ENCODE peak calls at places on chromosome 17, in seven cellular contexts. Y, W, G, P, H, U and E are unnamed samples.

GRCh38 chr17:549197-550040 is 165.2 kb downstream of the VPS53 start:
- DNase-seq in G (no peak), Y (no peak), W (peak; percentile 65), P (no peak), U (no peak), H (no peak), E (no peak)

GRCh38 chr17:82976982-82977488 is 102.4 kb upstream of the METRNL start:
- DNase-seq in U (no peak), H (no peak), P (no peak), W (no peak), G (no peak), Y (no peak), E (no peak)

GRCh38 chr17:37478187-37478586 is 11.5 kb upstream of the DUSP14 start:
- DNase-seq in Y (no peak), G (no peak), U (no peak), P (no peak), W (peak; percentile 66), H (no peak), E (no peak)

GRCh38 chr17:72542317-72542716 is 421.5 kb downstream of the SOX9 start:
- DNase-seq in Y (no peak), U (no peak), G (no peak), P (no peak), W (no peak), H (no peak), E (no peak)

GRCh38 chr17:69042308-69042707 is 18.4 kb downstream of the ABCA9 start:
- DNase-seq in P (no peak), W (no peak), U (no peak), Y (no peak), G (no peak), H (no peak), E (no peak)

GRCh38 chr17:50465635-50466034 is 3.0 kb downstream of the CHAD start:
- DNase-seq in Y (no peak), G (no peak), U (no peak), H (no peak), P (no peak), W (no peak), E (no peak)

GRCh38 chr17:50280068-50280467 is 5.8 kb downstream of the TMEM92 start:
- DNase-seq in H (no peak), Y (no peak), U (no peak), W (no peak), G (no peak), P (no peak), E (no peak)

GRCh38 chr17:63490321-63490720 is 13.5 kb downstream of the ACE start:
- DNase-seq in W (no peak), H (no peak), P (no peak), U (no peak), G (no peak), Y (no peak), E (no peak)

GRCh38 chr17:37527249-37527851 is 37.7 kb downstream of the DUSP14 start:
- DNase-seq in Y (no peak), W (peak; percentile 45), U (no peak), G (no peak), P (no peak), H (peak; percentile 58), E (peak; percentile 54)

GRCh38 chr17:8859029-8859803 is 8.3 kb downstream of the PIK3R6 start:
- DNase-seq in G (no peak), W (no peak), H (peak; percentile 41), Y (no peak), P (no peak), U (no peak), E (peak; percentile 13)

GRCh38 chr17:76314392-76315227 is 6.5 kb upstream of the QRICH2 start:
- DNase-seq in G (no peak), U (no peak), Y (no peak), P (no peak), H (no peak), W (no peak), E (no peak)

GRCh38 chr17:67056746-67057490 is 12.6 kb downstream of the CACNG1 start:
- DNase-seq in Y (no peak), P (no peak), U (no peak), H (no peak), W (no peak), G (no peak), E (no peak)

GRCh38 chr17:47757416-47757815 is 24.4 kb downstream of the TBX21 start:
- DNase-seq in Y (no peak), W (peak; percentile 16), U (no peak), G (no peak), H (no peak), P (no peak), E (no peak)

GRCh38 chr17:5772720-5773119 is 188.4 kb upstream of the NLRP1 start:
- DNase-seq in G (no peak), Y (no peak), P (no peak), H (no peak), U (no peak), W (no peak), E (no peak)

GRCh38 chr17:61196799-61197198 is 202.8 kb upstream of the TBX2 start:
- DNase-seq in U (no peak), W (no peak), H (no peak), Y (no peak), P (no peak), G (no peak), E (no peak)

GRCh38 chr17:68706351-68706750 is 105.2 kb upstream of the FAM20A start:
- DNase-seq in G (no peak), H (no peak), P (no peak), W (no peak), Y (no peak), U (no peak), E (no peak)

GRCh38 chr17:64309710-64310109 is 46.6 kb upstream of the TEX2 start:
- DNase-seq in W (no peak), U (no peak), Y (no peak), P (no peak), G (no peak), H (no peak), E (no peak)

GRCh38 chr17:28363776-28364650 is 986 bp downstream of the SEBOX start:
- DNase-seq in H (no peak), W (no peak), U (no peak), P (no peak), Y (no peak), G (no peak), E (no peak)

GRCh38 chr17:82703935-82704865 is 5.7 kb upstream of the RAB40B start:
- DNase-seq in W (no peak), U (no peak), Y (no peak), H (no peak), P (no peak), G (no peak), E (no peak)

GRCh38 chr17:28169621-28170349 is 127.3 kb downstream of the NLK start:
- DNase-seq in Y (no peak), U (no peak), H (no peak), G (no peak), W (no peak), P (no peak), E (no peak)

GRCh38 chr17:43671075-43671692 is 9.5 kb upstream of the MEOX1 start:
- DNase-seq in U (no peak), Y (no peak), H (no peak), G (no peak), W (no peak), P (no peak), E (no peak)

GRCh38 chr17:76726231-76726765 is at the start of gene JMJD6:
- DNase-seq in P (peak; percentile 93), W (peak; percentile 97), Y (no peak), H (peak; percentile 99), G (peak; percentile 83), U (peak; percentile 94), E (peak; percentile 96)

GRCh38 chr17:14748036-14748715 is 447.3 kb downstream of the HS3ST3B1 start:
- DNase-seq in U (no peak), G (no peak), P (no peak), H (peak; percentile 28), Y (no peak), W (no peak), E (no peak)

GRCh38 chr17:28875856-28876564 is 21.2 kb downstream of the ERAL1 start:
- DNase-seq in H (no peak), W (no peak), P (no peak), G (no peak), U (no peak), Y (no peak), E (peak; percentile 64)

GRCh38 chr17:372157-373152 is 19.8 kb upstream of the RPH3AL start:
- DNase-seq in Y (no peak), W (no peak), U (no peak), G (no peak), P (no peak), H (no peak), E (no peak)

GRCh38 chr17:18002171-18002570 is 29.5 kb downstream of the DRC3 start:
- DNase-seq in Y (no peak), G (no peak), U (no peak), H (no peak), W (peak; percentile 52), P (no peak), E (no peak)

GRCh38 chr17:9646556-9646905 is 1.2 kb downstream of the USP43 start:
- DNase-seq in W (no peak), G (no peak), P (no peak), U (no peak), H (no peak), Y (no peak), E (no peak)

GRCh38 chr17:1227917-1228751 is 42.1 kb upstream of the BHLHA9 start:
- DNase-seq in G (peak; percentile 68), Y (no peak), W (no peak), H (peak; percentile 7), U (no peak), P (peak; percentile 7), E (no peak)

GRCh38 chr17:61221597-61222471 is 177.8 kb upstream of the TBX2 start:
- DNase-seq in W (no peak), P (no peak), Y (no peak), U (no peak), G (no peak), H (peak; percentile 28), E (no peak)

GRCh38 chr17:28974451-28974850 is 23.1 kb upstream of the PHF12 start:
- DNase-seq in G (no peak), H (no peak), U (no peak), W (no peak), Y (no peak), P (no peak), E (peak; percentile 16)

GRCh38 chr17:1485311-1485747 is 7.2 kb downstream of the MYO1C start:
- DNase-seq in P (no peak), W (peak; percentile 11), U (no peak), H (no peak), G (no peak), Y (peak; percentile 7), E (no peak)

GRCh38 chr17:5817475-5818395 is 233.4 kb upstream of the NLRP1 start:
- DNase-seq in Y (no peak), W (no peak), H (no peak), G (no peak), P (no peak), U (no peak), E (no peak)